ENCODE peak calls at places on chromosomes 1 and 21, in seven cellular contexts. One of them, this sample, is unnamed. For H3K4me1, the result is how much of the 10 kb centered on the place peaks cover.

GRCh38 chr1:180210008-180210555 is 20.0 kb upstream of the LHX4 start:
- DNase-seq in astrocyte: no peak
- DNase-seq in cardiac muscle cell: no peak
- DNase-seq in heart left ventricle: no peak
- DNase-seq in HCT116: no peak
- DNase-seq in gastrocnemius medialis: no peak
- DNase-seq in tibial artery: no peak
- DNase-seq in this sample: no peak

GRCh38 chr1:216815239-216815955 is 92.2 kb upstream of the ESRRG start:
- DNase-seq in astrocyte: peak
- DNase-seq in cardiac muscle cell: peak
- DNase-seq in heart left ventricle: peak
- DNase-seq in HCT116: no peak
- DNase-seq in gastrocnemius medialis: peak
- DNase-seq in tibial artery: no peak
- DNase-seq in this sample: no peak

GRCh38 chr21:44874240-44874496 is 678 bp upstream of the PTTG1IP start:
- DNase-seq in astrocyte: no peak
- DNase-seq in cardiac muscle cell: no peak
- DNase-seq in heart left ventricle: no peak
- DNase-seq in HCT116: no peak
- DNase-seq in gastrocnemius medialis: no peak
- DNase-seq in tibial artery: no peak
- DNase-seq in this sample: no peak

GRCh38 chr1:54850082-54850730 is 36.8 kb downstream of the DHCR24 start:
- DNase-seq in astrocyte: peak
- DNase-seq in cardiac muscle cell: no peak
- DNase-seq in heart left ventricle: no peak
- DNase-seq in HCT116: no peak
- DNase-seq in gastrocnemius medialis: no peak
- DNase-seq in tibial artery: peak
- DNase-seq in this sample: no peak

GRCh38 chr1:61343623-61344257 is 261.4 kb downstream of the NFIA start:
- DNase-seq in astrocyte: no peak
- DNase-seq in cardiac muscle cell: no peak
- DNase-seq in heart left ventricle: no peak
- DNase-seq in HCT116: no peak
- DNase-seq in gastrocnemius medialis: no peak
- DNase-seq in tibial artery: no peak
- DNase-seq in this sample: no peak

GRCh38 chr1:231778009-231778719 is 151.6 kb downstream of the DISC1 start:
- DNase-seq in astrocyte: peak
- DNase-seq in cardiac muscle cell: peak
- DNase-seq in heart left ventricle: peak
- DNase-seq in HCT116: peak
- DNase-seq in gastrocnemius medialis: peak
- DNase-seq in tibial artery: no peak
- DNase-seq in this sample: no peak

GRCh38 chr1:23224721-23225648 is 7.7 kb upstream of the HTR1D start:
- DNase-seq in astrocyte: peak
- DNase-seq in cardiac muscle cell: peak
- DNase-seq in heart left ventricle: peak
- DNase-seq in HCT116: no peak
- DNase-seq in gastrocnemius medialis: no peak
- DNase-seq in tibial artery: no peak
- DNase-seq in this sample: no peak

GRCh38 chr1:226125097-226125630 is 61.4 kb downstream of the ACBD3 start:
- DNase-seq in astrocyte: peak
- DNase-seq in cardiac muscle cell: peak
- DNase-seq in heart left ventricle: peak
- DNase-seq in HCT116: peak
- DNase-seq in gastrocnemius medialis: peak
- DNase-seq in tibial artery: peak
- DNase-seq in this sample: peak

GRCh38 chr1:223492044-223492443 is 98.8 kb downstream of the CCDC185 start:
- DNase-seq in astrocyte: no peak
- DNase-seq in cardiac muscle cell: no peak
- DNase-seq in heart left ventricle: no peak
- DNase-seq in HCT116: no peak
- DNase-seq in gastrocnemius medialis: no peak
- DNase-seq in tibial artery: no peak
- DNase-seq in this sample: no peak

GRCh38 chr1:225250432-225250831 is 177.4 kb downstream of the LBR start:
- DNase-seq in astrocyte: no peak
- DNase-seq in cardiac muscle cell: no peak
- DNase-seq in heart left ventricle: no peak
- DNase-seq in HCT116: no peak
- DNase-seq in gastrocnemius medialis: no peak
- DNase-seq in tibial artery: no peak
- DNase-seq in this sample: no peak

GRCh38 chr1:44884746-44885145 is 41.7 kb upstream of the PTCH2 start:
- DNase-seq in astrocyte: no peak
- DNase-seq in cardiac muscle cell: no peak
- DNase-seq in heart left ventricle: peak
- DNase-seq in HCT116: no peak
- DNase-seq in gastrocnemius medialis: no peak
- DNase-seq in tibial artery: no peak
- DNase-seq in this sample: no peak

GRCh38 chr21:33949516-33950424 is 34.2 kb upstream of the ATP5PO start:
- DNase-seq in astrocyte: no peak
- DNase-seq in cardiac muscle cell: no peak
- DNase-seq in heart left ventricle: no peak
- DNase-seq in HCT116: no peak
- DNase-seq in gastrocnemius medialis: no peak
- DNase-seq in tibial artery: no peak
- DNase-seq in this sample: no peak

GRCh38 chr1:31811605-31812004 is 4.2 kb downstream of the SPOCD1 start:
- DNase-seq in astrocyte: peak
- DNase-seq in cardiac muscle cell: peak
- DNase-seq in heart left ventricle: no peak
- DNase-seq in HCT116: no peak
- DNase-seq in gastrocnemius medialis: no peak
- DNase-seq in tibial artery: no peak
- DNase-seq in this sample: no peak

GRCh38 chr1:116334015-116334547 is 39.0 kb upstream of the ATP1A1 start:
- DNase-seq in astrocyte: no peak
- DNase-seq in cardiac muscle cell: peak
- DNase-seq in heart left ventricle: peak
- DNase-seq in HCT116: no peak
- DNase-seq in gastrocnemius medialis: no peak
- DNase-seq in tibial artery: no peak
- DNase-seq in this sample: no peak

GRCh38 chr1:200128081-200128480 is 100.6 kb downstream of the NR5A2 start:
- DNase-seq in astrocyte: no peak
- DNase-seq in cardiac muscle cell: no peak
- DNase-seq in heart left ventricle: no peak
- DNase-seq in HCT116: no peak
- DNase-seq in gastrocnemius medialis: no peak
- DNase-seq in tibial artery: no peak
- DNase-seq in this sample: no peak

GRCh38 chr1:200784576-200784975 is 45.9 kb downstream of the CAMSAP2 start:
- DNase-seq in astrocyte: peak
- DNase-seq in cardiac muscle cell: no peak
- DNase-seq in heart left ventricle: no peak
- DNase-seq in HCT116: no peak
- DNase-seq in gastrocnemius medialis: no peak
- DNase-seq in tibial artery: no peak
- DNase-seq in this sample: no peak

GRCh38 chr1:172719694-172720138 is 60.8 kb downstream of the FASLG start:
- DNase-seq in astrocyte: peak
- DNase-seq in cardiac muscle cell: peak
- DNase-seq in heart left ventricle: no peak
- DNase-seq in HCT116: peak
- DNase-seq in gastrocnemius medialis: no peak
- DNase-seq in tibial artery: no peak
- DNase-seq in this sample: no peak

GRCh38 chr1:177411371-177411770 is 240.6 kb downstream of the BRINP2 start:
- DNase-seq in astrocyte: no peak
- DNase-seq in cardiac muscle cell: no peak
- DNase-seq in heart left ventricle: no peak
- DNase-seq in HCT116: no peak
- DNase-seq in gastrocnemius medialis: no peak
- DNase-seq in tibial artery: no peak
- DNase-seq in this sample: no peak

GRCh38 chr1:232667094-232667780 is 37.3 kb upstream of the SIPA1L2 start:
- DNase-seq in astrocyte: no peak
- DNase-seq in cardiac muscle cell: no peak
- DNase-seq in heart left ventricle: no peak
- DNase-seq in HCT116: no peak
- DNase-seq in gastrocnemius medialis: no peak
- DNase-seq in tibial artery: no peak
- DNase-seq in this sample: no peak

GRCh38 chr1:155083865-155084721 is 5.5 kb downstream of the EFNA3 start:
- DNase-seq in astrocyte: no peak
- DNase-seq in cardiac muscle cell: peak
- DNase-seq in heart left ventricle: no peak
- DNase-seq in HCT116: no peak
- DNase-seq in gastrocnemius medialis: peak
- DNase-seq in tibial artery: no peak
- DNase-seq in this sample: no peak
- H3K27ac ChIP-seq in astrocyte: no peak
- H3K27ac ChIP-seq in cardiac muscle cell: no peak
- H3K27ac ChIP-seq in heart left ventricle: peak
- H3K27ac ChIP-seq in HCT116: peak
- H3K27ac ChIP-seq in gastrocnemius medialis: no peak
- H3K27ac ChIP-seq in tibial artery: peak
- H3K27ac ChIP-seq in this sample: no peak

GRCh38 chr1:40389234-40389815 is 15.8 kb downstream of the SMAP2 start:
- DNase-seq in astrocyte: no peak
- DNase-seq in cardiac muscle cell: no peak
- DNase-seq in heart left ventricle: no peak
- DNase-seq in HCT116: no peak
- DNase-seq in gastrocnemius medialis: no peak
- DNase-seq in tibial artery: no peak
- DNase-seq in this sample: no peak
- H3K4me1 ChIP-seq in astrocyte: under half
- H3K4me1 ChIP-seq in cardiac muscle cell: under half
- H3K4me1 ChIP-seq in heart left ventricle: under half
- H3K4me1 ChIP-seq in HCT116: under half
- H3K4me1 ChIP-seq in gastrocnemius medialis: half or more
- H3K4me1 ChIP-seq in tibial artery: half or more
- H3K4me1 ChIP-seq in this sample: under half

DNA sequence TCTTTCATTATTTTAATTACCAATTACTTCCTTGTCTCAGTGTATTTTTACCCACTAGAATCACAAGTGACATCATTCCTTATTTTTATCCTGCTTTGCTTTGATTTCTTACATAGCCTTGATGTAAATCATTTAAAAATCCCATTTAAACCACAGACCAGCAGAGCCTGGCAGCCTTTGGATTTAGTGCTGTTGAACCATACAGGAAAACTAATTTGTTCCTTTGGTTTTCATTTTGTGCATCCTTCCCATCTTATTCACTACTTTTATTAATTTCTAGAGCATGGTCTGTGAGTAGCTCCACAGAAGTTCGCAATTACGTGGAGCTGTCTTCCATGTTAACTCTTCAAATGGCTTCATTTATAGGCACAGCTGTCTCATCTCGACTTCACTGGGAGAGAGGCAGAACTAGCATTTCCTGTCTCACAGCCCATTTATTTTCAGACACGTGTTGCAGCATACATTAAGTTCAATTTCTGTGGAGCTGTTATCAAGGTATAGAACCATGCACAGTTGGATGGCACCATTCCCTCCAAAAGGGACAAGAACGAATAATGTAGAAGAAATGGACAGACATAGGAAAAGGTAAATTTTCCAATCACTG is 235.3 kb downstream of the MRPL39 start:
- DNase-seq in astrocyte: peak
- DNase-seq in cardiac muscle cell: no peak
- DNase-seq in heart left ventricle: no peak
- DNase-seq in HCT116: no peak
- DNase-seq in gastrocnemius medialis: no peak
- DNase-seq in tibial artery: no peak
- DNase-seq in this sample: no peak
- TF ChIP-seq CTCF in astrocyte: no peak
- TF ChIP-seq CTCF in cardiac muscle cell: no peak
- TF ChIP-seq CTCF in heart left ventricle: no peak
- TF ChIP-seq CTCF in HCT116: no peak
- TF ChIP-seq CTCF in gastrocnemius medialis: no peak
- TF ChIP-seq CTCF in tibial artery: no peak
- TF ChIP-seq CTCF in this sample: no peak

GRCh38 chr1:89878256-89878655 is 57.4 kb downstream of the LRRC8D start:
- DNase-seq in astrocyte: no peak
- DNase-seq in cardiac muscle cell: no peak
- DNase-seq in heart left ventricle: no peak
- DNase-seq in HCT116: no peak
- DNase-seq in gastrocnemius medialis: peak
- DNase-seq in tibial artery: no peak
- DNase-seq in this sample: no peak

GRCh38 chr1:89883030-89883379 is 62.2 kb downstream of the LRRC8D start:
- DNase-seq in astrocyte: no peak
- DNase-seq in cardiac muscle cell: no peak
- DNase-seq in heart left ventricle: no peak
- DNase-seq in HCT116: no peak
- DNase-seq in gastrocnemius medialis: no peak
- DNase-seq in tibial artery: no peak
- DNase-seq in this sample: no peak

GRCh38 chr1:89881415-89882058 is 60.7 kb downstream of the LRRC8D start:
- DNase-seq in astrocyte: no peak
- DNase-seq in cardiac muscle cell: no peak
- DNase-seq in heart left ventricle: no peak
- DNase-seq in HCT116: no peak
- DNase-seq in gastrocnemius medialis: no peak
- DNase-seq in tibial artery: no peak
- DNase-seq in this sample: no peak

GRCh38 chr1:89882348-89883029 is 61.7 kb downstream of the LRRC8D start:
- DNase-seq in astrocyte: no peak
- DNase-seq in cardiac muscle cell: no peak
- DNase-seq in heart left ventricle: no peak
- DNase-seq in HCT116: no peak
- DNase-seq in gastrocnemius medialis: no peak
- DNase-seq in tibial artery: no peak
- DNase-seq in this sample: no peak

DNA sequence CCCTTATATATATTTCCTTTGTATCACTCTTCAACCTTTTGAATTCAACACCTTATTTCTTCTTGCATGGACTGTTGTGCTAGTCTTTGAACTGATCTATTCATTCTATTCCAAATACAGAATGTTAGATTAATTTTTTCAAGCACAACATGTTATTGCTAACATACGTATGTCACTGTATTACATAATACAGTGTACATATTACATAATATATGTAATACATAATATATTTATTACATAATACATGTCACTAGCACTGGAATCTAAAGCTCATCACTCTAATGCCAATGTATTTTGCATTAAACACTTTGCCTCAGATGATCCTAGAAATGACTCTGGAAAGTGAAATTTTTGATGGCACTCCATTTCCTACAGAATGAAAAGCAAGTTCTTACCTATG is 59.8 kb downstream of the LRRC8D start:
- DNase-seq in astrocyte: no peak
- DNase-seq in cardiac muscle cell: no peak
- DNase-seq in heart left ventricle: no peak
- DNase-seq in HCT116: no peak
- DNase-seq in gastrocnemius medialis: no peak
- DNase-seq in tibial artery: no peak
- DNase-seq in this sample: no peak
- H3K27ac ChIP-seq in astrocyte: no peak
- H3K27ac ChIP-seq in cardiac muscle cell: no peak
- H3K27ac ChIP-seq in heart left ventricle: no peak
- H3K27ac ChIP-seq in HCT116: no peak
- H3K27ac ChIP-seq in gastrocnemius medialis: no peak
- H3K27ac ChIP-seq in tibial artery: no peak
- H3K27ac ChIP-seq in this sample: no peak

GRCh38 chr1:207050428-207050767 is 610 bp downstream of the YOD1 start:
- DNase-seq in astrocyte: no peak
- DNase-seq in cardiac muscle cell: no peak
- DNase-seq in heart left ventricle: no peak
- DNase-seq in HCT116: no peak
- DNase-seq in gastrocnemius medialis: peak
- DNase-seq in tibial artery: no peak
- DNase-seq in this sample: peak
- H3K4me1 ChIP-seq in astrocyte: under half
- H3K4me1 ChIP-seq in cardiac muscle cell: under half
- H3K4me1 ChIP-seq in heart left ventricle: under half
- H3K4me1 ChIP-seq in HCT116: under half
- H3K4me1 ChIP-seq in gastrocnemius medialis: half or more
- H3K4me1 ChIP-seq in tibial artery: half or more
- H3K4me1 ChIP-seq in this sample: under half